ENCODE peak calls at places on chromosomes 2 and 18, in nine cellular contexts. P is foreskin fibroblast; T is esophagus squamous epithelium; V is activated CD4-positive, alpha-beta T cell treated with anti-CD3 and anti-CD28 coated beads, Interleukin-2, amount 50 U/mL, for 4 hours; F is activated CD4-positive, CD25-positive, alpha-beta regulatory T cell; J is NCI-H1092; S is Daoy; L is NCI-H1048; D is C1 segment of cervical spinal cord. U is an unnamed sample.

GRCh38 chr2:120300385-120300784 is 45.6 kb upstream of the INHBB start:
- DNase-seq in D (no peak), J (no peak), V (no peak), T (no peak), S (no peak), L (no peak), P (no peak), F (no peak), U (no peak)

GRCh38 chr2:165868211-165868610 is 74.2 kb upstream of the GALNT3 start:
- DNase-seq in P (no peak), S (peak; percentile 2), J (peak; percentile 20), D (no peak), L (no peak), T (no peak), V (no peak), F (no peak), U (no peak)

GRCh38 chr2:70643715-70644114 is 90.1 kb upstream of the TGFA start:
- DNase-seq in D (no peak), P (no peak), F (no peak), S (peak; percentile 41), T (no peak), J (no peak), L (no peak), V (no peak), U (peak; percentile 25)

GRCh38 chr18:55323051-55323994 is 264.7 kb downstream of the TCF4 start:
- DNase-seq in D (no peak), S (peak; percentile 3), F (no peak), J (no peak), V (no peak), P (peak; percentile 45), L (peak; percentile 39), T (no peak), U (no peak)

GRCh38 chr2:38719706-38720105 is 31.5 kb downstream of the SRSF7 start:
- DNase-seq in F (no peak), L (no peak), V (no peak), D (no peak), T (no peak), J (no peak), P (no peak), S (no peak), U (no peak)

GRCh38 chr2:127508621-127509034 is 17.7 kb downstream of the IWS1 start:
- DNase-seq in D (no peak), P (peak; percentile 99), S (peak; percentile 96), J (no peak), V (no peak), L (no peak), T (peak; percentile 2), F (no peak), U (peak; percentile 96)

GRCh38 chr2:86313341-86313740 is 24.1 kb downstream of the REEP1 start:
- DNase-seq in J (no peak), P (no peak), D (no peak), V (no peak), T (no peak), S (no peak), L (no peak), F (no peak), U (no peak)

GRCh38 chr18:24181806-24182205 is 42.9 kb downstream of the CABYR start:
- DNase-seq in J (no peak), P (no peak), S (no peak), T (no peak), F (no peak), V (no peak), D (no peak), L (no peak), U (no peak)

GRCh38 chr2:9763356-9764152 is 79.7 kb upstream of the TAF1B start:
- DNase-seq in J (no peak), P (no peak), V (no peak), D (no peak), L (no peak), F (no peak), T (no peak), S (peak; percentile 60), U (no peak)

GRCh38 chr2:238635637-238636036 is 208.9 kb downstream of the ASB1 start:
- DNase-seq in F (no peak), S (no peak), T (no peak), D (no peak), J (no peak), P (peak; percentile 77), V (no peak), L (no peak), U (no peak)

GRCh38 chr2:154264024-154264423 is 392.3 kb downstream of the GALNT13 start:
- DNase-seq in F (no peak), J (no peak), L (no peak), T (no peak), D (no peak), P (no peak), S (no peak), V (no peak), U (no peak)

GRCh38 chr2:108270346-108270745 is 18.3 kb upstream of the SULT1C2 start:
- DNase-seq in S (no peak), F (no peak), T (no peak), J (no peak), V (no peak), P (no peak), L (no peak), D (no peak), U (no peak)

GRCh38 chr2:202377308-202377736 is 1.2 kb downstream of the BMPR2 start:
- DNase-seq in V (no peak), L (no peak), D (peak; percentile 48), P (peak; percentile 48), S (peak; percentile 18), F (peak; percentile 3), J (no peak), T (no peak), U (no peak)

GRCh38 chr2:8676915-8677645 is 4.8 kb upstream of the ID2 start:
- DNase-seq in F (no peak), P (no peak), V (no peak), T (no peak), S (peak; percentile 35), D (no peak), L (peak; percentile 10), J (no peak), U (no peak)